ENCODE peak calls at places on chromosome 16, in four cellular contexts. G is A549, I is neural progenitor cell, Q is lower leg skin. U is an unnamed sample.
A peak's percentile ranks its signal among the peaks of the same experiment; 100 is the strongest.

GRCh38 chr16:53707671-53708070 is 3.7 kb downstream of the FTO start:
- DNase-seq in G (no peak), I (no peak), Q (no peak), U (no peak)

GRCh38 chr16:68377667-68378420 is 67.0 kb downstream of the PRMT7 start:
- DNase-seq in G (no peak), I (peak; percentile 46), Q (no peak), U (no peak)

GRCh38 chr16:50121721-50122445 is 31.2 kb upstream of the TENT4B start:
- DNase-seq in G (no peak), I (peak; percentile 26), Q (peak; percentile 36), U (no peak)

GRCh38 chr16:89365044-89365467 is 125.3 kb downstream of the ANKRD11 start:
- DNase-seq in G (no peak), I (no peak), Q (no peak), U (no peak)

GRCh38 chr16:74291577-74292208 is 4.9 kb upstream of the PSMD7 start:
- DNase-seq in G (no peak), I (no peak), Q (no peak), U (no peak)

GRCh38 chr16:83403751-83404150 is 404.0 kb upstream of the HSBP1 start:
- DNase-seq in G (no peak), I (no peak), Q (no peak), U (no peak)

GRCh38 chr16:50548659-50549560 is 714 bp downstream of the NKD1 start:
- DNase-seq in G (no peak), I (peak; percentile 10), Q (no peak), U (no peak)

GRCh38 chr16:87855852-87856715 is 13.2 kb downstream of the SLC7A5 start:
- DNase-seq in G (peak; percentile 79), I (no peak), Q (peak; percentile 93), U (peak; percentile 85)

GRCh38 chr16:56352351-56353053 is 72.8 kb downstream of the AMFR start:
- DNase-seq in G (no peak), I (no peak), Q (peak; percentile 62), U (no peak)

GRCh38 chr16:65284583-65284982 is 162.7 kb upstream of the CDH11 start:
- DNase-seq in G (no peak), I (no peak), Q (no peak), U (no peak)

GRCh38 chr16:64253525-64253924 is 868.3 kb downstream of the CDH11 start:
- DNase-seq in G (no peak), I (no peak), Q (no peak), U (no peak)

GRCh38 chr16:79317026-79317425 is 283.5 kb downstream of the MAF start:
- DNase-seq in G (no peak), I (no peak), Q (no peak), U (no peak)

GRCh38 chr16:54284931-54285413 is 1.6 kb downstream of the IRX3 start:
- DNase-seq in G (peak; percentile 18), I (peak; percentile 46), Q (no peak), U (no peak)

GRCh38 chr16:11088432-11088794 is 144.0 kb downstream of the CLEC16A start:
- DNase-seq in G (no peak), I (no peak), Q (no peak), U (no peak)

GRCh38 chr16:56631832-56632159 is 663 bp upstream of the MT1M start:
- DNase-seq in G (no peak), I (no peak), Q (no peak), U (no peak)

GRCh38 chr16:68408967-68409366 is 39.3 kb downstream of the SMPD3 start:
- DNase-seq in G (no peak), I (peak; percentile 54), Q (no peak), U (no peak)

GRCh38 chr16:49592507-49593422 is 219.2 kb downstream of the C16orf78 start:
- DNase-seq in G (peak; percentile 35), I (peak; percentile 63), Q (peak; percentile 78), U (peak; percentile 25)

GRCh38 chr16:89171216-89172170 is at the start of gene CDH15:
- DNase-seq in G (peak; percentile 96), I (peak; percentile 99), Q (peak; percentile 96), U (peak; percentile 97)

GRCh38 chr16:9123401-9123800 is 32.0 kb downstream of the HAPSTR1 start:
- DNase-seq in G (no peak), I (no peak), Q (peak; percentile 76), U (no peak)

GRCh38 chr16:30457743-30458560 is 12.3 kb upstream of the SEPHS2 start:
- DNase-seq in G (no peak), I (no peak), Q (no peak), U (no peak)

GRCh38 chr16:27762441-27762840 is 212.5 kb downstream of the KATNIP start:
- DNase-seq in G (no peak), I (no peak), Q (no peak), U (no peak)

GRCh38 chr16:1167276-1168107 is 14.6 kb downstream of the CACNA1H start:
- DNase-seq in G (no peak), I (peak; percentile 95), Q (no peak), U (no peak)

GRCh38 chr16:55678061-55678935 is 22.5 kb downstream of the SLC6A2 start:
- DNase-seq in G (no peak), I (no peak), Q (peak; percentile 73), U (no peak)

GRCh38 chr16:7397901-7398300 is 65.3 kb downstream of the RBFOX1 start:
- DNase-seq in G (no peak), I (no peak), Q (no peak), U (no peak)

GRCh38 chr16:799111-799947 is 1.2 kb downstream of the GNG13 start:
- DNase-seq in G (no peak), I (no peak), Q (no peak), U (no peak)

GRCh38 chr16:4183258-4184037 is 58.4 kb downstream of the SRL start:
- DNase-seq in G (peak; percentile 91), I (peak; percentile 98), Q (peak; percentile 98), U (peak; percentile 95)
- TF ChIP-seq CTCF in G (no peak), I (no peak), Q (no peak), U (no peak)

GRCh38 chr16:84501077-84501735 is 3.3 kb downstream of the MEAK7 start:
- DNase-seq in G (peak; percentile 75), I (no peak), Q (peak; percentile 46), U (peak; percentile 27)

GRCh38 chr16:84502075-84502474 is 2.4 kb downstream of the MEAK7 start:
- DNase-seq in G (no peak), I (no peak), Q (no peak), U (no peak)

GRCh38 chr16:84503751-84504395 is 586 bp downstream of the MEAK7 start:
- DNase-seq in G (peak; percentile 31), I (peak; percentile 22), Q (no peak), U (no peak)

GRCh38 chr16:84500531-84500930 is 3.9 kb downstream of the MEAK7 start:
- DNase-seq in G (no peak), I (no peak), Q (peak; percentile 57), U (no peak)

GRCh38 chr16:84502581-84502980 is 1.9 kb downstream of the MEAK7 start:
- DNase-seq in G (no peak), I (no peak), Q (no peak), U (no peak)
- H3K4me3 ChIP-seq in G (no peak overlapping the region), I (no peak overlapping the region), Q (no peak overlapping the region), U (no peak overlapping the region)

GRCh38 chr16:2388139-2388874 is 40.9 kb upstream of the CCNF start:
- DNase-seq in G (no peak), I (no peak), Q (no peak), U (no peak)

GRCh38 chr16:2385441-2385840 is 43.8 kb upstream of the CCNF start:
- DNase-seq in G (no peak), I (no peak), Q (no peak), U (no peak)

GRCh38 chr16:2388875-2389433 is 40.3 kb upstream of the CCNF start:
- DNase-seq in G (peak; percentile 30), I (no peak), Q (no peak), U (peak; percentile 7)

DNA sequence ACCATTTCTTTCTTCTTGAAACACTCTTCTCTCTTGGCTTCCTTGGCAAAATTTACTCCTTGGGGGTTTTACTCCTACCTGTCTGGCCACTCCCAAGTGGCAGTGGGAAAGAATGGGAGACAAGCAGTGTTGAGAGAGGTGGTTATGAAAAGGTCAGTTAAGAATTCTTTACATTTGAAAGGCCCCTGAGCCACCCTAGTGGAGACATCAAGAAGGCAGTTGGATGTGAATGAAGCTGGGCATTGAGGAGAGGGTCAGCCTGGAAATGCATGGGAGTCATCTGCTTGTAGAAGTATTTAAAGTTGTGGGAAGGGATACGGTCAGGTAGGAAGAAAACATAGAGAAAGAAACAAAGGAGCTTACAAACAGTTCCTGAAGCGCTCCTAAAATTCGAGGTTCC is 42.3 kb upstream of the CCNF start:
- DNase-seq in G (peak; percentile 35), I (peak; percentile 17), Q (no peak), U (no peak)
- TF ChIP-seq CTCF in G (no peak), I (peak; percentile 41), Q (no peak), U (no peak)

GRCh38 chr16:69563605-69564580 is 1.9 kb upstream of the NFAT5 start:
- DNase-seq in G (peak; percentile 46), I (peak; percentile 92), Q (no peak), U (no peak)
- H3K4me3 ChIP-seq in G (peak overlapping the region; percentile 79), I (peak overlapping the region; percentile 99), Q (no peak overlapping the region), U (no peak overlapping the region)

GRCh38 chr16:67177743-67178699 is 5.7 kb downstream of the MATCAP1 start:
- DNase-seq in G (peak; percentile 76), I (peak; percentile 87), Q (no peak), U (peak; percentile 87)
- TF ChIP-seq CTCF in G (no peak), I (peak; percentile 10), Q (no peak), U (peak; percentile 12)

GRCh38 chr16:13242201-13242600 is 340.8 kb downstream of the SHISA9 start:
- DNase-seq in G (no peak), I (no peak), Q (no peak), U (no peak)

GRCh38 chr16:13244770-13245169 is 343.4 kb downstream of the SHISA9 start:
- DNase-seq in G (no peak), I (no peak), Q (no peak), U (no peak)

GRCh38 chr16:13245713-13246377 is 344.4 kb downstream of the SHISA9 start:
- DNase-seq in G (no peak), I (no peak), Q (no peak), U (no peak)
- H3K4me3 ChIP-seq in G (no peak overlapping the region), I (no peak overlapping the region), Q (no peak overlapping the region), U (no peak overlapping the region)

GRCh38 chr16:23369416-23369815 is 67.3 kb downstream of the SCNN1B start:
- DNase-seq in G (no peak), I (no peak), Q (no peak), U (no peak)

GRCh38 chr16:23374721-23375120 is 72.6 kb downstream of the SCNN1B start:
- DNase-seq in G (no peak), I (no peak), Q (no peak), U (peak; percentile 72)

GRCh38 chr16:23373436-23374219 is 71.5 kb downstream of the SCNN1B start:
- DNase-seq in G (no peak), I (no peak), Q (no peak), U (no peak)

GRCh38 chr16:23368469-23368868 is 66.4 kb downstream of the SCNN1B start:
- DNase-seq in G (no peak), I (no peak), Q (no peak), U (no peak)

DNA sequence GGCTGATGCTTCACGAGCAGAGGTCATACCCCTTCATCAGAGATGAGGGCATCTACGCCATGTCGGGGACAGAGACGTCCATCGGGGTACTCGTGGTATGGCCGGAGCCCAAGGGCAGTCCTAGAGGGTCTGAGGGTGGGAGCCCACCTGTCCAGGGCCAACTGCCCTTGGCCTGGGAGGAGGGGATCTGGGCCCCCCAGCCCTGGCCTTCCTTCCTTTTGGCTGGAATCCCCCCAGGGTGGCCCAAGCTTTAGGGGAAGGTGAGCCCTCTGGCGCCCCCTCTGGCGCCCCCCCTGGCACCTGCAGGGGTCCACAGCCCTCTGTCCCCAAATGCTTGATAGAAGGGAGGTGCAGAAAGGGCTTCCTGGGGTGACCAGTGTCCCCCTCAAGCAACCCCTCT is 69.3 kb downstream of the SCNN1B start:
- DNase-seq in G (no peak), I (peak; percentile 16), Q (no peak), U (no peak)
- TF ChIP-seq CTCF in G (no peak), I (peak; percentile 42), Q (no peak), U (no peak)

GRCh38 chr16:31527617-31528287 is at the start of gene AHSP:
- DNase-seq in G (no peak), I (no peak), Q (no peak), U (no peak)
- H3K4me3 ChIP-seq in G (no peak within 1 kb of the TSS), I (peak within 1 kb of the TSS; percentile 58), Q (no peak within 1 kb of the TSS), U (no peak within 1 kb of the TSS)

U was measured in transverse colon.